ENCODE peak calls at places on chromosomes 16 and 17, in eight cellular contexts. C is body of pancreas, H is stomach, Y is uterus, K is H1, S is adrenal gland, M is prostate gland, O is IMR-90. D is an unnamed sample. For H3K4me1, the result is how much of the 10 kb centered on the place peaks cover.

GRCh38 chr17:40068129-40068581 is 5.4 kb downstream of the THRA start:
- DNase-seq in C (no peak), H (no peak), Y (no peak), K (no peak), S (no peak), M (no peak), O (no peak), D (no peak)

GRCh38 chr17:4950075-4950756 is 703 bp upstream of the ENO3 start:
- DNase-seq in C (peak), H (peak), Y (peak), K (peak), S (peak), M (no peak), O (no peak), D (peak)

GRCh38 chr17:51995797-51996403 is 162.6 kb downstream of the CA10 start:
- DNase-seq in C (no peak), H (no peak), Y (no peak), K (no peak), S (no peak), M (no peak), O (no peak), D (no peak)

GRCh38 chr16:84677017-84677803 is 22.6 kb upstream of the USP10 start:
- DNase-seq in C (no peak), H (no peak), Y (no peak), K (no peak), S (no peak), M (no peak), O (peak), D (no peak)

GRCh38 chr16:57023541-57024249 is 34.3 kb downstream of the NLRC5 start:
- DNase-seq in C (no peak), H (no peak), Y (no peak), K (no peak), S (no peak), M (no peak), O (no peak), D (peak)

GRCh38 chr16:31487076-31487719 is 4.3 kb downstream of the SLC5A2 start:
- DNase-seq in C (no peak), H (no peak), Y (no peak), K (no peak), S (no peak), M (no peak), O (no peak), D (peak)

GRCh38 chr16:49696414-49697101 is 159.4 kb downstream of the ZNF423 start:
- DNase-seq in C (no peak), H (no peak), Y (no peak), K (peak), S (no peak), M (no peak), O (no peak), D (no peak)

GRCh38 chr17:71801301-71801700 is 319.5 kb upstream of the SOX9 start:
- DNase-seq in C (peak), H (no peak), Y (peak), K (no peak), S (no peak), M (no peak), O (no peak), D (no peak)

GRCh38 chr16:77298638-77299360 is 99.6 kb downstream of the SYCE1L start:
- DNase-seq in C (no peak), H (no peak), Y (peak), K (no peak), S (no peak), M (no peak), O (peak), D (no peak)

GRCh38 chr17:76382803-76383644 is 1.4 kb upstream of the SPHK1 start:
- DNase-seq in C (peak), H (peak), Y (no peak), K (peak), S (no peak), M (peak), O (peak), D (peak)

GRCh38 chr16:84541999-84542876 is 37.8 kb upstream of the MEAK7 start:
- DNase-seq in C (no peak), H (no peak), Y (no peak), K (no peak), S (no peak), M (no peak), O (peak), D (peak)

GRCh38 chr17:45353047-45353446 is 36.2 kb upstream of the MAP3K14 start:
- DNase-seq in C (no peak), H (no peak), Y (peak), K (no peak), S (no peak), M (no peak), O (no peak), D (no peak)

GRCh38 chr17:48571024-48571818 is 6.9 kb downstream of the HOXB4 start:
- DNase-seq in C (no peak), H (no peak), Y (no peak), K (no peak), S (no peak), M (no peak), O (peak), D (no peak)

GRCh38 chr17:39625198-39625769 is 1.5 kb upstream of the PPP1R1B start:
- DNase-seq in C (no peak), H (no peak), Y (no peak), K (no peak), S (no peak), M (no peak), O (no peak), D (no peak)

GRCh38 chr17:79657861-79658810 is 47.3 kb upstream of the RBFOX3 start:
- DNase-seq in C (no peak), H (no peak), Y (no peak), K (peak), S (peak), M (peak), O (no peak), D (no peak)

GRCh38 chr17:48961516-48962233 is 6.7 kb downstream of the GIP start:
- DNase-seq in C (no peak), H (no peak), Y (no peak), K (peak), S (peak), M (no peak), O (peak), D (no peak)

GRCh38 chr17:42346473-42346872 is 41.8 kb downstream of the STAT3 start:
- DNase-seq in C (no peak), H (no peak), Y (no peak), K (no peak), S (no peak), M (no peak), O (no peak), D (no peak)

GRCh38 chr17:70353408-70354092 is 184.2 kb downstream of the KCNJ2 start:
- DNase-seq in C (no peak), H (no peak), Y (no peak), K (no peak), S (no peak), M (no peak), O (no peak), D (no peak)

GRCh38 chr17:80441133-80441578 is 26.2 kb downstream of the ENDOV start:
- DNase-seq in C (no peak), H (no peak), Y (no peak), K (peak), S (peak), M (no peak), O (peak), D (no peak)

GRCh38 chr16:4689091-4689671 is 4.2 kb upstream of the NUDT16L1 start:
- DNase-seq in C (no peak), H (no peak), Y (no peak), K (no peak), S (no peak), M (no peak), O (no peak), D (peak)

GRCh38 chr16:54602666-54603065 is 316.1 kb upstream of the IRX3 start:
- DNase-seq in C (no peak), H (no peak), Y (no peak), K (no peak), S (no peak), M (no peak), O (no peak), D (no peak)

GRCh38 chr17:40686192-40686591 is 17.4 kb downstream of the KRT24 start:
- DNase-seq in C (peak), H (peak), Y (no peak), K (no peak), S (no peak), M (no peak), O (no peak), D (no peak)

GRCh38 chr17:19296786-19297778 is 59.9 kb downstream of the EPN2 start:
- DNase-seq in C (no peak), H (no peak), Y (no peak), K (no peak), S (no peak), M (no peak), O (no peak), D (no peak)

GRCh38 chr16:17590711-17591654 is 120.2 kb upstream of the XYLT1 start:
- DNase-seq in C (no peak), H (no peak), Y (no peak), K (no peak), S (no peak), M (no peak), O (no peak), D (no peak)

GRCh38 chr17:68290955-68291835 is at the start of the genes ARSG and SLC16A6:
- DNase-seq in C (peak), H (peak), Y (peak), K (peak), S (peak), M (peak), O (peak), D (peak)

GRCh38 chr16:592518-593306 is 2.8 kb downstream of the RAB40C start:
- DNase-seq in C (peak), H (peak), Y (no peak), K (no peak), S (peak), M (peak), O (no peak), D (peak)

GRCh38 chr16:2852003-2852730 is 5.8 kb downstream of the PRSS22 start:
- DNase-seq in C (no peak), H (no peak), Y (no peak), K (no peak), S (no peak), M (no peak), O (no peak), D (no peak)

GRCh38 chr17:53628011-53628410 is 194.7 kb upstream of the KIF2B start:
- DNase-seq in C (no peak), H (no peak), Y (no peak), K (no peak), S (no peak), M (no peak), O (peak), D (no peak)

GRCh38 chr17:75033346-75034235 is 13.2 kb downstream of the ATP5PD start:
- DNase-seq in C (peak), H (peak), Y (peak), K (peak), S (peak), M (peak), O (peak), D (peak)

GRCh38 chr17:15278381-15278780 is 13.3 kb upstream of the PMP22 start:
- DNase-seq in C (no peak), H (no peak), Y (no peak), K (no peak), S (no peak), M (no peak), O (no peak), D (no peak)

GRCh38 chr17:7897773-7898172 is 9.2 kb downstream of the CHD3 start:
- DNase-seq in C (no peak), H (no peak), Y (no peak), K (no peak), S (peak), M (no peak), O (peak), D (no peak)

DNA sequence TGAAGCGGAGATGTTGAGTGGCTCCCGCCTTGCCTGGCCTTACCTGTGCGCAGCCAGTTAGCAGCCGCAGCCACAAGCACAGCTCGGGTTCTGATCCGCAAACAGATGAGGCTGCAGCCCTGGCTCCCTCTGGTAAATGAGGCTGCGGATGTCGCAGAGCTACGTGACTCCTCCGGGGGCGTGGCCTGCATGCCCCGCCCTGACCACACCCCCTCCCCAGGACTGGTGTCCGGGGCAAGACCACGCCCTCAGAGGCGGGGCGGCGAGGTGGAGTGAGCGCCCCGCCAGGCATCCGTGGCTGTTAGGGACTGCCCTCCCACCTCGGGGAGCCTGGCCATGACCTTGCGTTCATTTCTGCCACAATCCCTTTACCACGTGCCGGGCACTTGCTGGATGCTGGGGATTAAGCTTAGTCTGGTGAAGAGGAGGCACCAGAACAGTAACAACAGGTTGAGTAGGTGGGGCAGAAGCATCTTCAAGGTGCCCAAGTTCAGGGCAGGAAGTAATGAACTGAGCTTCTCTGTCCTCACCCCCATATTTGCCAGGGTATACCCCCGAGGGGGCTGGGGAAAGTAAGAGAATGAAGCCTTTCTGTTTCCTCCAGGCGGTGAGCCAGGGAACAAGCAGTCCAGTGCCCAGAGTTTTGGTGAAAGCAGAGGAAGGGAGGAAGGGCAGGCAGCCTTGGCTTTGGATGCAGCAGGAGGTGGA is at the start of gene ALDOC:
- DNase-seq in C (peak), H (peak), Y (peak), K (peak), S (peak), M (peak), O (peak), D (peak)
- TF ChIP-seq POLR2A in C (peak), H (no peak), Y (peak), K (peak), S (peak), M (peak), O (peak), D (peak)

DNA sequence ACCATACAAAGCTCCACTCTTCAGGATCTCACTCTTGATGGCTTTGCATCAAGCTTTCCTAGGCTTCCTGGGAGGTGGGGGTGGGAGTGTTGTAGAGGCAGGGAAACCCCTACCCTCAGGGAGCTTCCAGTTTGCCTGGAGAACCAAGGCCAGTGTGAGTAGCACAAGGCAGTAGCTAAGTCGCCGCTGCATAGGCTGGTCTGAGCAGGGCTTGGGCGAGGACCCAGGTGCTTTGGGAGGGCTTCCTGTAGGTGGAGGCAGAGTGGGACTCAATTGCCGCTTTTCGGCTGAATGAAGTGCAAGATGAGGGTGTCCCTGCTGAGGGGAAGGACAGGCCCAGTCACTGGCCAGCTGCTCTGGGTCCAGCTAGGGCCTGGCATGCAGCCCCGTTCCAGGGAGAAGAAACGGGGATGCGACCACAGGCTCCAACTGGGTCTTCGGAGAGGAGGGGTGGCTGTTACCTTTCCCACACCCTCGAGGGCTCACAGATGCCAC is 3.9 kb downstream of the CD79B start:
- DNase-seq in C (no peak), H (no peak), Y (no peak), K (no peak), S (no peak), M (no peak), O (no peak), D (no peak)
- H3K4me1 ChIP-seq in C (under half), H (under half), Y (under half), K (under half), S (under half), M (under half), O (under half), D (under half)

DNA sequence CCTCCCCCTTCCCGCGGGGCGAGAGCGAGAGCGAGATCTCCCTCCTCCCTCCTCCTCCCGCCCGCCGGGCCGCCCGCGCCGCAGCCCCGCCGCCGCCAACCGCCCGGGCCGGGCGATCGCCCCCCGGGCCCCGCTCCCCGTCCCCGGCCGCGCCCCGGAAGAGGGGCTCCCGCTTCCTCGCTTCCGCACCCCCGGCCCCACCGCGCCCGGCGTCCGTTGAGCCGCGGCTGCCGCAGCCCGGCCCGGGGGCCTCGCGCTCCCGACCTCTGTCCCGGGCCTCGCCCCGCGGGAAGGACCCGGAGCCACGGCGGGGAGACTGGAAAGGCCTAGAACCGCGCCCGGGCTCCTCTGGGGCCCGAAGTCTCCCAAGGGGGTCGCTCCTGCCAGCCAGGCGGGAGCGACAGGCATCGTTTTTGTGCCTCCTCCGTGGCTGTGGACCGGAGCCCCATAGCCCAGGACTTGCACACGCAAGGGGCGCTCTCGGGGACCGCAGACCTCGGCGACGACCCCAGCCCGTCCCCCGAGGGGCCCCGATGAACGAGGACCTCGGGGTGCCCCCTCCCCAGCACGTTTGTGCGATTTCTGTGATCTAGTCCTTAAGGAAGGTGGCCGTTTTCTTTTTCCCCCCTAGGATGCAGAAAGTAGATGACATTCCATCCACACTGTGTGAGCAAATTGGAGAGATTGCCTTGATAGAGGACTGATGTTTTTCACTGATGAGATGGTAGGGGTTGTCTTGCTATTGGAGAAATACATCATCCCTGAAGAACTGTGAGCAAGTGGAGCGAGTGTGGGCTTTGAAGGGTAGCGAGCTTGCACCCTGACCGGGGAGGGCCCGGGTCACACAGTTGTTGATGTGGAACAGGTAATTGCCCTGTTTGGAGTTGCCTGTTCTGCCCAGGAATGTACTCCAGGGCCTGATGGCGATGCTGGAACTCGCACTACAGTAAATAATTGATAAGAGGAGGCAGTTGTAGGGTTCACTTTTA is 610 bp downstream of the BANP start:
- DNase-seq in C (peak), H (no peak), Y (no peak), K (no peak), S (no peak), M (no peak), O (no peak), D (peak)
- TF ChIP-seq CTCF in C (no peak), H (no peak), Y (no peak), K (no peak), S (no peak), M (no peak), O (peak), D (no peak)

DNA sequence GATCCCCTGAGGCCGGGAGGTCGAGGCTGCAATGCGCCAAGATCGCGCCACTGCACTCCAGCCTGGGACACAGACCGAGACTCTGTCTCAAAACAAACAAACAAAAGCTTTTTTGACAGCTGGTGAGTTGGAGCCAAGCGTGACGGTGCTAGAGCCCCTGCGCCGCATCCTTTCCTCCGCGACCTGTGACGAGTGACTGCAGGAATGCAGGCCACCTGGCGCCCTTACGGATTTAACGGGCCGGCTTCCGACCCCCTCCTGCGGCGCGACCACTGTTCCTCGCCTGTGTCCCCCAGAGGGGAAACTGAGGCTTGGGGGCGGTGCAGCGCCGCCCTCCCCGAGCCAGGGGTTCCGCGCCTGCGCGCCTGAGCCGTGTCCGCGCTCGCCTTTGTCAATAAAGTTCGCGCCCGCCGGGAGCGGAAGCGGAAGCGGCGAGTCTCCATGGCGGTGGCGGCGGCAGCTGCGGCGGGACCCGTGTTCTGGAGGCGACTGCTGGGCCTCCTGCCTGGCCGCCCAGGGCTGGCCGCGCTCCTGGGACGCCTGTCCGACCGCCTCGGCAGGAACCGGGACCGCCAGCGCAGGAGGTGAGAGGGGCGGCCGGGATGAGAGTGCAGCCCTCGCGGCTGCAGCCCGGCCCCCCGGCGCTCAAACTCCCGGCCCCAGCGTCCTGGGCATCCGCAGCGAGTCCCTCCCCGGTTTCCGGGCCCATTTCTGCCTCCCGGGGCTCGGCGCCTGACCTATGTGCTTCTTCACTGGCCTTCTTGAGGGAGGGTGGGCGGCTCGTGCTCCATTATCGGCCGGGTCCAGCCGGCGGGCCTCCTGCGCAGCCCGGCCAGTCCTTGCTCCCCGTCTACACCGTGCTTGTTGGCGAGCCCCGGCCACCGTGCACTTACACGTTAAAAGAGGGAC is at the start of gene PGS1:
- DNase-seq in C (peak), H (peak), Y (peak), K (peak), S (peak), M (peak), O (peak), D (peak)
- TF ChIP-seq POLR2A in C (peak), H (no peak), Y (peak), K (peak), S (peak), M (peak), O (peak), D (peak)

GRCh38 chr16:13154799-13155198 is 253.4 kb downstream of the SHISA9 start:
- DNase-seq in C (no peak), H (no peak), Y (no peak), K (no peak), S (no peak), M (no peak), O (no peak), D (no peak)
- H3K4me1 ChIP-seq in C (under half), H (under half), Y (under half), K (under half), S (under half), M (under half), O (under half), D (under half)

DNA sequence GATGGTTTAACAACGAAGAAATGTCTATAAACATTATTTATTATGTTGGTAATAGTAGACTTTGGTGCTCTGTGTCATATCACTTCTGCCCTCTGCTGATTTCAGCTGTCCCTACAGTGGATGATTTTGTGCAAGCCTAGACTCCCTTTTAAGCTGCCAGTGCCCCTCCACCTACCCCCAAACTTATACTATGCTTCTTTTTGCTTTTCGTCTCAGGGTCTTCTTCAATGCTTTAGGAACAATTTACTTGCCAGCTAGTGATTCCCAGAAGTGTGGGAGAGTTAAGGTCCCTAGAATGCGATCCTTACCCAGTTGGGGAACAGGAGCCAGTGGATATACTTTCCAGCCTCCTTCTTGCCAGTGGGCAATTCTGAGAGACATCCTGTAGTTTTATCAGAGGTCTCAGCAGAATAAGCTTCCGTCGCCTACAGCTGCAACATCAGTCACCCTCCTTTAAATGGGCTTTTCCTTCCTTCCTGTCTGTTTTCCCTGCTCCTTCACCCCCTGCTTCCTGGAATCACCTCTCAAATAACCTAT is 4.1 kb downstream of the ICAM2 start:
- DNase-seq in C (no peak), H (no peak), Y (no peak), K (peak), S (no peak), M (no peak), O (no peak), D (peak)
- TF ChIP-seq CTCF in C (no peak), H (no peak), Y (no peak), K (no peak), S (no peak), M (no peak), O (no peak), D (no peak)

D was measured in right lobe of liver.